ENCODE peak calls at places on chromosomes 2 and 18, in six cellular contexts. One of them, this sample, is unnamed.

GRCh38 chr2:189104926-189105325 is 74.6 kb downstream of the COL5A2 start:
- DNase-seq in dermis microvascular lymphatic vessel endothelial cell: peak
- DNase-seq in pancreas: no peak
- DNase-seq in brain microvascular endothelial cell: no peak
- DNase-seq in stimulated activated CD4-positive, alpha-beta T cell treated with anti-CD3 and anti-CD28 coated beads, Interleukin-2, amount 100 ng/mL, for 24 hours: no peak
- DNase-seq in HL-60: no peak
- DNase-seq in this sample: peak

GRCh38 chr2:179460101-179460500 is 195.5 kb upstream of the SESTD1 start:
- DNase-seq in dermis microvascular lymphatic vessel endothelial cell: no peak
- DNase-seq in pancreas: no peak
- DNase-seq in brain microvascular endothelial cell: peak
- DNase-seq in stimulated activated CD4-positive, alpha-beta T cell treated with anti-CD3 and anti-CD28 coated beads, Interleukin-2, amount 100 ng/mL, for 24 hours: no peak
- DNase-seq in HL-60: no peak
- DNase-seq in this sample: no peak

GRCh38 chr18:2843161-2843560 is 3.6 kb upstream of the EMILIN2 start:
- DNase-seq in dermis microvascular lymphatic vessel endothelial cell: no peak
- DNase-seq in pancreas: no peak
- DNase-seq in brain microvascular endothelial cell: no peak
- DNase-seq in stimulated activated CD4-positive, alpha-beta T cell treated with anti-CD3 and anti-CD28 coated beads, Interleukin-2, amount 100 ng/mL, for 24 hours: no peak
- DNase-seq in HL-60: no peak
- DNase-seq in this sample: no peak

GRCh38 chr2:70596293-70596692 is 42.7 kb upstream of the TGFA start:
- DNase-seq in dermis microvascular lymphatic vessel endothelial cell: no peak
- DNase-seq in pancreas: no peak
- DNase-seq in brain microvascular endothelial cell: no peak
- DNase-seq in stimulated activated CD4-positive, alpha-beta T cell treated with anti-CD3 and anti-CD28 coated beads, Interleukin-2, amount 100 ng/mL, for 24 hours: no peak
- DNase-seq in HL-60: no peak
- DNase-seq in this sample: peak

GRCh38 chr2:231687133-231687852 is 21.0 kb upstream of the PTMA start:
- DNase-seq in dermis microvascular lymphatic vessel endothelial cell: no peak
- DNase-seq in pancreas: peak
- DNase-seq in brain microvascular endothelial cell: no peak
- DNase-seq in stimulated activated CD4-positive, alpha-beta T cell treated with anti-CD3 and anti-CD28 coated beads, Interleukin-2, amount 100 ng/mL, for 24 hours: peak
- DNase-seq in HL-60: peak
- DNase-seq in this sample: peak

GRCh38 chr2:57802243-57802642 is 244.4 kb upstream of the VRK2 start:
- DNase-seq in dermis microvascular lymphatic vessel endothelial cell: no peak
- DNase-seq in pancreas: no peak
- DNase-seq in brain microvascular endothelial cell: no peak
- DNase-seq in stimulated activated CD4-positive, alpha-beta T cell treated with anti-CD3 and anti-CD28 coated beads, Interleukin-2, amount 100 ng/mL, for 24 hours: no peak
- DNase-seq in HL-60: no peak
- DNase-seq in this sample: no peak

GRCh38 chr18:8562914-8563313 is 46.3 kb upstream of the RAB12 start:
- DNase-seq in dermis microvascular lymphatic vessel endothelial cell: no peak
- DNase-seq in pancreas: no peak
- DNase-seq in brain microvascular endothelial cell: no peak
- DNase-seq in stimulated activated CD4-positive, alpha-beta T cell treated with anti-CD3 and anti-CD28 coated beads, Interleukin-2, amount 100 ng/mL, for 24 hours: no peak
- DNase-seq in HL-60: no peak
- DNase-seq in this sample: no peak

GRCh38 chr2:8121826-8122505 is 559.9 kb upstream of the ID2 start:
- DNase-seq in dermis microvascular lymphatic vessel endothelial cell: no peak
- DNase-seq in pancreas: no peak
- DNase-seq in brain microvascular endothelial cell: no peak
- DNase-seq in stimulated activated CD4-positive, alpha-beta T cell treated with anti-CD3 and anti-CD28 coated beads, Interleukin-2, amount 100 ng/mL, for 24 hours: no peak
- DNase-seq in HL-60: no peak
- DNase-seq in this sample: no peak

GRCh38 chr2:33531345-33532059 is 55.1 kb downstream of the RASGRP3 start:
- DNase-seq in dermis microvascular lymphatic vessel endothelial cell: no peak
- DNase-seq in pancreas: no peak
- DNase-seq in brain microvascular endothelial cell: peak
- DNase-seq in stimulated activated CD4-positive, alpha-beta T cell treated with anti-CD3 and anti-CD28 coated beads, Interleukin-2, amount 100 ng/mL, for 24 hours: no peak
- DNase-seq in HL-60: no peak
- DNase-seq in this sample: no peak

GRCh38 chr2:240129731-240130392 is 6.2 kb downstream of the COPS9 start:
- DNase-seq in dermis microvascular lymphatic vessel endothelial cell: no peak
- DNase-seq in pancreas: no peak
- DNase-seq in brain microvascular endothelial cell: no peak
- DNase-seq in stimulated activated CD4-positive, alpha-beta T cell treated with anti-CD3 and anti-CD28 coated beads, Interleukin-2, amount 100 ng/mL, for 24 hours: no peak
- DNase-seq in HL-60: no peak
- DNase-seq in this sample: no peak

GRCh38 chr2:6294791-6295190 is 570.9 kb downstream of the CMPK2 start:
- DNase-seq in dermis microvascular lymphatic vessel endothelial cell: no peak
- DNase-seq in pancreas: no peak
- DNase-seq in brain microvascular endothelial cell: no peak
- DNase-seq in stimulated activated CD4-positive, alpha-beta T cell treated with anti-CD3 and anti-CD28 coated beads, Interleukin-2, amount 100 ng/mL, for 24 hours: no peak
- DNase-seq in HL-60: no peak
- DNase-seq in this sample: no peak

GRCh38 chr18:73979742-73980141 is 167.9 kb downstream of the FBXO15 start:
- DNase-seq in dermis microvascular lymphatic vessel endothelial cell: no peak
- DNase-seq in pancreas: no peak
- DNase-seq in brain microvascular endothelial cell: no peak
- DNase-seq in stimulated activated CD4-positive, alpha-beta T cell treated with anti-CD3 and anti-CD28 coated beads, Interleukin-2, amount 100 ng/mL, for 24 hours: no peak
- DNase-seq in HL-60: no peak
- DNase-seq in this sample: no peak

GRCh38 chr18:50429207-50429948 is 54.5 kb downstream of the SKA1 start:
- DNase-seq in dermis microvascular lymphatic vessel endothelial cell: no peak
- DNase-seq in pancreas: peak
- DNase-seq in brain microvascular endothelial cell: peak
- DNase-seq in stimulated activated CD4-positive, alpha-beta T cell treated with anti-CD3 and anti-CD28 coated beads, Interleukin-2, amount 100 ng/mL, for 24 hours: no peak
- DNase-seq in HL-60: no peak
- DNase-seq in this sample: peak

GRCh38 chr2:143802242-143802641 is 673.0 kb downstream of the ARHGAP15 start:
- DNase-seq in dermis microvascular lymphatic vessel endothelial cell: no peak
- DNase-seq in pancreas: no peak
- DNase-seq in brain microvascular endothelial cell: peak
- DNase-seq in stimulated activated CD4-positive, alpha-beta T cell treated with anti-CD3 and anti-CD28 coated beads, Interleukin-2, amount 100 ng/mL, for 24 hours: no peak
- DNase-seq in HL-60: no peak
- DNase-seq in this sample: peak

GRCh38 chr2:137706786-137707613 is 257.3 kb upstream of the HNMT start:
- DNase-seq in dermis microvascular lymphatic vessel endothelial cell: no peak
- DNase-seq in pancreas: no peak
- DNase-seq in brain microvascular endothelial cell: no peak
- DNase-seq in stimulated activated CD4-positive, alpha-beta T cell treated with anti-CD3 and anti-CD28 coated beads, Interleukin-2, amount 100 ng/mL, for 24 hours: no peak
- DNase-seq in HL-60: peak
- DNase-seq in this sample: no peak

GRCh38 chr2:41234093-41234492 is 782.2 kb upstream of the SLC8A1 start:
- DNase-seq in dermis microvascular lymphatic vessel endothelial cell: no peak
- DNase-seq in pancreas: no peak
- DNase-seq in brain microvascular endothelial cell: no peak
- DNase-seq in stimulated activated CD4-positive, alpha-beta T cell treated with anti-CD3 and anti-CD28 coated beads, Interleukin-2, amount 100 ng/mL, for 24 hours: no peak
- DNase-seq in HL-60: no peak
- DNase-seq in this sample: no peak

GRCh38 chr2:30622452-30622851 is 175.4 kb downstream of the LCLAT1 start:
- DNase-seq in dermis microvascular lymphatic vessel endothelial cell: no peak
- DNase-seq in pancreas: no peak
- DNase-seq in brain microvascular endothelial cell: no peak
- DNase-seq in stimulated activated CD4-positive, alpha-beta T cell treated with anti-CD3 and anti-CD28 coated beads, Interleukin-2, amount 100 ng/mL, for 24 hours: no peak
- DNase-seq in HL-60: no peak
- DNase-seq in this sample: no peak

GRCh38 chr2:143132360-143132759 is 3.1 kb downstream of the ARHGAP15 start:
- DNase-seq in dermis microvascular lymphatic vessel endothelial cell: no peak
- DNase-seq in pancreas: no peak
- DNase-seq in brain microvascular endothelial cell: no peak
- DNase-seq in stimulated activated CD4-positive, alpha-beta T cell treated with anti-CD3 and anti-CD28 coated beads, Interleukin-2, amount 100 ng/mL, for 24 hours: no peak
- DNase-seq in HL-60: no peak
- DNase-seq in this sample: no peak